ENCODE peak calls at places on chromosomes 7 and 10, in five cellular contexts. N, Y, G, B and K are unnamed samples.

GRCh38 chr10:101683226-101683625 is 11.7 kb downstream of the FBXW4 start:
- DNase-seq in N (no peak), B (no peak), Y (no peak), G (no peak), K (no peak)

GRCh38 chr7:122889116-122889515 is 2.9 kb upstream of the CADPS2 start:
- DNase-seq in G (no peak), B (no peak), N (no peak), Y (no peak), K (no peak)

GRCh38 chr7:34165927-34166550 is 260.7 kb downstream of the BMPER start:
- DNase-seq in Y (peak; percentile 37), N (peak; percentile 78), G (no peak), B (no peak), K (no peak)

GRCh38 chr7:28409716-28410627 is 2.3 kb upstream of the CREB5 start:
- DNase-seq in B (no peak), N (peak; percentile 41), G (peak; percentile 42), Y (peak; percentile 26), K (no peak)

GRCh38 chr10:98101366-98101765 is 33.1 kb upstream of the R3HCC1L start:
- DNase-seq in N (no peak), G (no peak), Y (no peak), B (no peak), K (no peak)

GRCh38 chr7:109246330-109247077 is 676.8 kb downstream of the DNAJB9 start:
- DNase-seq in Y (peak; percentile 5), G (peak; percentile 11), N (peak; percentile 0), B (peak; percentile 78), K (no peak)

GRCh38 chr7:157615101-157615817 is 278.5 kb downstream of the DNAJB6 start:
- DNase-seq in G (no peak), Y (no peak), N (no peak), B (no peak), K (no peak)

GRCh38 chr7:73452999-73453635 is 19.5 kb downstream of the FZD9 start:
- DNase-seq in N (peak; percentile 54), Y (no peak), B (no peak), G (no peak), K (no peak)

GRCh38 chr7:94247970-94248369 is 146.7 kb upstream of the COL1A2 start:
- DNase-seq in Y (no peak), N (no peak), B (no peak), G (no peak), K (no peak)

GRCh38 chr7:2527505-2528464 is 8.2 kb downstream of the LFNG start:
- DNase-seq in Y (peak; percentile 75), G (peak; percentile 51), N (peak; percentile 50), B (no peak), K (no peak)

GRCh38 chr10:4586756-4587155 is 239.3 kb upstream of the AKR1E2 start:
- DNase-seq in B (no peak), G (no peak), N (peak; percentile 14), Y (no peak), K (peak; percentile 65)

GRCh38 chr7:76303829-76304505 is 1.5 kb downstream of the HSPB1 start:
- DNase-seq in G (peak; percentile 60), N (no peak), B (no peak), Y (peak; percentile 58), K (no peak)

GRCh38 chr7:25117226-25118047 is 7.6 kb downstream of the CYCS start:
- DNase-seq in Y (no peak), N (no peak), G (no peak), B (no peak), K (no peak)

GRCh38 chr10:19488592-19489280 is 327.5 kb upstream of the PLXDC2 start:
- DNase-seq in N (peak; percentile 25), Y (no peak), B (no peak), G (peak; percentile 13), K (no peak)

GRCh38 chr7:25031007-25031406 is 51.0 kb upstream of the OSBPL3 start:
- DNase-seq in Y (no peak), B (no peak), N (no peak), G (no peak), K (no peak)

GRCh38 chr10:10816453-10816852 is 201.2 kb upstream of the CELF2 start:
- DNase-seq in Y (no peak), G (no peak), B (no peak), N (peak; percentile 74), K (no peak)

GRCh38 chr10:90885176-90885575 is 13.4 kb downstream of the RPP30 start:
- DNase-seq in Y (no peak), G (no peak), N (peak; percentile 78), B (no peak), K (no peak)

GRCh38 chr7:5525271-5526189 is 101.9 kb upstream of the TNRC18 start:
- DNase-seq in Y (peak; percentile 74), N (peak; percentile 58), G (no peak), B (no peak), K (no peak)

GRCh38 chr7:117859246-117859812 is 13.9 kb downstream of the CTTNBP2 start:
- DNase-seq in G (no peak), N (no peak), Y (no peak), B (no peak), K (no peak)

GRCh38 chr10:99775850-99776249 is 6.6 kb upstream of the ABCC2 start:
- DNase-seq in N (peak; percentile 90), Y (peak; percentile 95), B (no peak), G (no peak), K (peak; percentile 80)

GRCh38 chr7:27138987-27139334 is 4.5 kb downstream of the HOXA5 start:
- DNase-seq in N (no peak), Y (no peak), G (no peak), B (no peak), K (no peak)
- H3K4me3 ChIP-seq in N (no peak overlapping the region), Y (no peak overlapping the region), G (no peak overlapping the region), B (no peak overlapping the region), K (peak overlapping the region; percentile 75)

GRCh38 chr10:35575640-35576039 is 29.5 kb upstream of the GJD4 start:
- DNase-seq in Y (no peak), G (no peak), B (no peak), N (no peak), K (no peak)

GRCh38 chr10:35576730-35577129 is 28.4 kb upstream of the GJD4 start:
- DNase-seq in N (no peak), Y (no peak), B (no peak), G (no peak), K (no peak)

GRCh38 chr10:35573786-35574185 is 31.4 kb upstream of the GJD4 start:
- DNase-seq in N (no peak), Y (no peak), G (no peak), B (no peak), K (no peak)

GRCh38 chr10:35572583-35572982 is 32.6 kb upstream of the GJD4 start:
- DNase-seq in B (no peak), N (no peak), Y (no peak), G (no peak), K (no peak)

GRCh38 chr10:35574924-35575352 is 30.2 kb upstream of the GJD4 start:
- DNase-seq in G (no peak), N (peak; percentile 88), Y (no peak), B (peak; percentile 5), K (no peak)
- TF ChIP-seq CTCF in G (no peak), N (peak; percentile 32), Y (no peak), B (peak; percentile 46), K (peak; percentile 38)

DNA sequence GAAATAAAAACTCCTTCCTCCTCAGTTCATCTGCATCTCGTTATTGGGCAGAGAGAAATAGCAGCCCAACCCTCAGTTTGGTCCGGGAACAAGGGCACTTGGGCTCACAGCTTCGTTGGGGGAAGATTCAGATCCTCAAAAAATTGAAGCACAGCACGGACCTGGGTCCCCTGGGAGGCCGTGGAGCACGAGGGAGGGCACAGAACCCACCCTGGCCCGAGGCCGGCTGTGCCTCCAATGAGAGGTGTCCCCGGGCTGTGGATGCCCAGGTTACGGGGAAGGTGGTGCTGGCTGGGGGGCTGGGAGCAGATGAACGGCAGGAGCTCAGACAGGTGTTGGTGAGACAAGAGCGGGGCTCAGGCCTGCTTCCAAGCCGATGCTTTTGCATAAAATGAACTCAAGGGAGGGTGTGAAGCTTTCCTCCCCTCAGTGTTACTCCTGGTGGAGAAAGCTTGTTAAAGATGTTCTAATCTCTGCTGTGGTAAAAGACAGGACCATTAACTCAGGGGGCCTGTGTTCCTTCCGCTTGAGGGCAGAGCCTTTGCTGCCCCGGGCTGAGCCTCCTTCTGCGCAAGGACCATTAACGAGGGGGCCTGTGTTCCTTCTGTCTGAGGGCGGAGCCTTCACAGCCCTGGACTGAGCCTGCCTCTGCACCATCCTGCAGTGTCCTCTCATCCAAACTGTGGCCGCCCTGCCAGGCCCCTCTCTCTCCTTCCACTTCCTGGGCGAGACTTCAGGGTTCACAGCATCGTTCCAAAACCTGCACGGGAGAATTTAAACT is 302.2 kb downstream of the ADARB2 start:
- DNase-seq in Y (no peak), N (no peak), B (no peak), G (no peak), K (no peak)
- H3K4me3 ChIP-seq in Y (no peak overlapping the region), N (no peak overlapping the region), B (no peak overlapping the region), G (no peak overlapping the region), K (no peak overlapping the region)

GRCh38 chr10:74738985-74739567 is 87.3 kb upstream of the KAT6B start:
- DNase-seq in N (peak; percentile 22), B (no peak), G (peak; percentile 20), Y (peak; percentile 17), K (no peak)
- TF ChIP-seq CTCF in N (peak; percentile 48), B (no peak), G (no peak), Y (no peak), K (peak; percentile 45)

GRCh38 chr10:86215021-86215420 is 151.6 kb downstream of the GRID1 start:
- DNase-seq in B (no peak), N (no peak), Y (no peak), G (no peak), K (no peak)
- H3K4me3 ChIP-seq in B (no peak overlapping the region), N (no peak overlapping the region), Y (no peak overlapping the region), G (no peak overlapping the region), K (no peak overlapping the region)

GRCh38 chr10:3119796-3120459 is 52.6 kb downstream of the PFKP start:
- DNase-seq in B (no peak), G (no peak), N (peak; percentile 42), Y (peak; percentile 56), K (no peak)
- TF ChIP-seq CTCF in B (peak; percentile 64), G (no peak), N (peak; percentile 60), Y (peak; percentile 50), K (peak; percentile 70)

GRCh38 chr7:98202367-98203195 is 8.7 kb upstream of the BHLHA15 start:
- DNase-seq in G (no peak), B (no peak), N (no peak), Y (no peak), K (no peak)
- H3K4me3 ChIP-seq in G (no peak overlapping the region), B (no peak overlapping the region), N (no peak overlapping the region), Y (no peak overlapping the region), K (no peak overlapping the region)

GRCh38 chr10:50291261-50291850 is 40.0 kb upstream of the ASAH2 start:
- DNase-seq in Y (no peak), N (peak; percentile 65), B (no peak), G (no peak), K (peak; percentile 6)
- TF ChIP-seq CTCF in Y (peak; percentile 12), N (peak; percentile 49), B (no peak), G (no peak), K (peak; percentile 70)